ENCODE peak calls at places on chromosomes 6 and 20, in four cellular contexts. One of them, this sample, is unnamed.

GRCh38 chr6:135146160-135146920 is 34.8 kb upstream of the MYB start:
- DNase-seq in left kidney: peak; percentile 67
- DNase-seq in ascending aorta: no peak
- DNase-seq in stomach: no peak
- DNase-seq in this sample: no peak

GRCh38 chr20:45920795-45921617 is 9.1 kb upstream of the PLTP start:
- DNase-seq in left kidney: peak; percentile 34
- DNase-seq in ascending aorta: no peak
- DNase-seq in stomach: no peak
- DNase-seq in this sample: no peak

GRCh38 chr20:2756056-2756611 is 44.3 kb downstream of the CPXM1 start:
- DNase-seq in left kidney: peak; percentile 90
- DNase-seq in ascending aorta: no peak
- DNase-seq in stomach: no peak
- DNase-seq in this sample: no peak

GRCh38 chr20:39010496-39010895 is 48.4 kb downstream of the DHX35 start:
- DNase-seq in left kidney: peak; percentile 12
- DNase-seq in ascending aorta: no peak
- DNase-seq in stomach: no peak
- DNase-seq in this sample: no peak

GRCh38 chr6:163170294-163170883 is 244.1 kb upstream of the QKI start:
- DNase-seq in left kidney: no peak
- DNase-seq in ascending aorta: no peak
- DNase-seq in stomach: no peak
- DNase-seq in this sample: no peak

GRCh38 chr20:16349518-16350295 is 223.5 kb downstream of the KIF16B start:
- DNase-seq in left kidney: peak; percentile 12
- DNase-seq in ascending aorta: no peak
- DNase-seq in stomach: no peak
- DNase-seq in this sample: no peak

GRCh38 chr6:27279513-27280063 is 32.1 kb downstream of the PRSS16 start:
- DNase-seq in left kidney: no peak
- DNase-seq in ascending aorta: no peak
- DNase-seq in stomach: no peak
- DNase-seq in this sample: no peak

GRCh38 chr20:47125553-47126373 is 230.7 kb downstream of the ZMYND8 start:
- DNase-seq in left kidney: peak; percentile 27
- DNase-seq in ascending aorta: no peak
- DNase-seq in stomach: no peak
- DNase-seq in this sample: no peak

GRCh38 chr6:107811591-107812218 is 12.4 kb downstream of the SCML4 start:
- DNase-seq in left kidney: peak; percentile 51
- DNase-seq in ascending aorta: no peak
- DNase-seq in stomach: no peak
- DNase-seq in this sample: peak; percentile 50

GRCh38 chr20:9214676-9215075 is 145.8 kb downstream of the PLCB4 start:
- DNase-seq in left kidney: no peak
- DNase-seq in ascending aorta: no peak
- DNase-seq in stomach: no peak
- DNase-seq in this sample: peak; percentile 24

GRCh38 chr6:131946404-131946991 is 4.7 kb downstream of the CCN2 start:
- DNase-seq in left kidney: no peak
- DNase-seq in ascending aorta: no peak
- DNase-seq in stomach: no peak
- DNase-seq in this sample: peak; percentile 10

GRCh38 chr6:166905013-166905412 is 51.3 kb downstream of the RNASET2 start:
- DNase-seq in left kidney: no peak
- DNase-seq in ascending aorta: no peak
- DNase-seq in stomach: no peak
- DNase-seq in this sample: no peak

GRCh38 chr6:101178748-101179147 is 214.8 kb upstream of the GRIK2 start:
- DNase-seq in left kidney: no peak
- DNase-seq in ascending aorta: no peak
- DNase-seq in stomach: no peak
- DNase-seq in this sample: no peak

GRCh38 chr20:62643521-62644043 is 1.3 kb downstream of the SLCO4A1 start:
- DNase-seq in left kidney: no peak
- DNase-seq in ascending aorta: no peak
- DNase-seq in stomach: peak; percentile 55
- DNase-seq in this sample: no peak

GRCh38 chr6:160391419-160392116 is 43.4 kb downstream of the SLC22A3 start:
- DNase-seq in left kidney: no peak
- DNase-seq in ascending aorta: no peak
- DNase-seq in stomach: no peak
- DNase-seq in this sample: peak; percentile 35

GRCh38 chr6:111658445-111659154 is 52.9 kb upstream of the TRAF3IP2 start:
- DNase-seq in left kidney: no peak
- DNase-seq in ascending aorta: no peak
- DNase-seq in stomach: no peak
- DNase-seq in this sample: no peak

GRCh38 chr6:4316867-4317400 is 181.6 kb upstream of the ECI2 start:
- DNase-seq in left kidney: peak; percentile 74
- DNase-seq in ascending aorta: peak; percentile 37
- DNase-seq in stomach: peak; percentile 37
- DNase-seq in this sample: no peak

GRCh38 chr6:81800666-81801065 is 48.2 kb upstream of the TENT5A start:
- DNase-seq in left kidney: no peak
- DNase-seq in ascending aorta: no peak
- DNase-seq in stomach: no peak
- DNase-seq in this sample: no peak

GRCh38 chr6:125375841-125376240 is 74.1 kb upstream of the HDDC2 start:
- DNase-seq in left kidney: no peak
- DNase-seq in ascending aorta: no peak
- DNase-seq in stomach: no peak
- DNase-seq in this sample: no peak

GRCh38 chr6:116268589-116269293 is 11.0 kb downstream of the TSPYL1 start:
- DNase-seq in left kidney: peak; percentile 85
- DNase-seq in ascending aorta: no peak
- DNase-seq in stomach: no peak
- DNase-seq in this sample: no peak

GRCh38 chr6:106966229-106966628 is 8.3 kb downstream of the CD24 start:
- DNase-seq in left kidney: no peak
- DNase-seq in ascending aorta: no peak
- DNase-seq in stomach: no peak
- DNase-seq in this sample: no peak

GRCh38 chr6:119676971-119677370 is 327.4 kb upstream of the MAN1A1 start:
- DNase-seq in left kidney: no peak
- DNase-seq in ascending aorta: no peak
- DNase-seq in stomach: no peak
- DNase-seq in this sample: no peak

GRCh38 chr6:42249279-42249678 is 31.6 kb upstream of the MRPS10 start:
- DNase-seq in left kidney: no peak
- DNase-seq in ascending aorta: no peak
- DNase-seq in stomach: no peak
- DNase-seq in this sample: no peak

GRCh38 chr20:53578492-53579222 is 15.0 kb downstream of the ZNF217 start:
- DNase-seq in left kidney: peak; percentile 91
- DNase-seq in ascending aorta: no peak
- DNase-seq in stomach: peak; percentile 47
- DNase-seq in this sample: peak; percentile 66

GRCh38 chr20:51184289-51184688 is 161.4 kb upstream of the KCNG1 start:
- DNase-seq in left kidney: no peak
- DNase-seq in ascending aorta: no peak
- DNase-seq in stomach: no peak
- DNase-seq in this sample: no peak

GRCh38 chr6:138307816-138308727 is 69.6 kb upstream of the SMIM28 start:
- DNase-seq in left kidney: peak; percentile 40
- DNase-seq in ascending aorta: no peak
- DNase-seq in stomach: peak; percentile 47
- DNase-seq in this sample: no peak

GRCh38 chr6:52571099-52571755 is 5.6 kb downstream of the TRAM2 start:
- DNase-seq in left kidney: peak; percentile 93
- DNase-seq in ascending aorta: no peak
- DNase-seq in stomach: no peak
- DNase-seq in this sample: no peak

GRCh38 chr20:35196313-35196712 is 24.4 kb downstream of the PROCR start:
- DNase-seq in left kidney: no peak
- DNase-seq in ascending aorta: no peak
- DNase-seq in stomach: no peak
- DNase-seq in this sample: no peak

GRCh38 chr6:53979468-53980067 is 131.7 kb upstream of the MLIP start:
- DNase-seq in left kidney: peak; percentile 55
- DNase-seq in ascending aorta: no peak
- DNase-seq in stomach: no peak
- DNase-seq in this sample: no peak

GRCh38 chr20:47241345-47241781 is 115.1 kb downstream of the ZMYND8 start:
- DNase-seq in left kidney: peak; percentile 68
- DNase-seq in ascending aorta: no peak
- DNase-seq in stomach: no peak
- DNase-seq in this sample: no peak

GRCh38 chr6:2760882-2761842 is 4.0 kb upstream of the WRNIP1 start:
- DNase-seq in left kidney: no peak
- DNase-seq in ascending aorta: no peak
- DNase-seq in stomach: no peak
- DNase-seq in this sample: no peak

GRCh38 chr6:6521961-6522360 is 66.6 kb upstream of the LY86 start:
- DNase-seq in left kidney: no peak
- DNase-seq in ascending aorta: no peak
- DNase-seq in stomach: no peak
- DNase-seq in this sample: no peak

GRCh38 chr6:22248513-22249308 is 48.1 kb downstream of the PRL start:
- DNase-seq in left kidney: no peak
- DNase-seq in ascending aorta: no peak
- DNase-seq in stomach: no peak
- DNase-seq in this sample: peak; percentile 20

GRCh38 chr6:41027799-41028617 is 11.0 kb downstream of the UNC5CL start:
- DNase-seq in left kidney: peak; percentile 95
- DNase-seq in ascending aorta: peak; percentile 34
- DNase-seq in stomach: peak; percentile 92
- DNase-seq in this sample: peak; percentile 57

This sample was measured in T1000.